ENCODE peak calls at places on chromosome 9, in seven cellular contexts. F is mammary epithelial cell, I is posterior cingulate gyrus, V is HFFc6, G is iris pigment epithelial cell, W is PC-3, E is left ventricle myocardium inferior. N is an unnamed sample.
A peak's percentile ranks its signal among the peaks of the same experiment; 100 is the strongest.

GRCh38 chr9:92098638-92099037 is 16.6 kb downstream of the SPTLC1 start:
- DNase-seq in F (no peak), I (no peak), V (no peak), G (no peak), W (no peak), E (no peak), N (no peak)

GRCh38 chr9:113160571-113160970 is 9.8 kb downstream of the SLC31A2 start:
- DNase-seq in F (no peak), I (no peak), V (no peak), G (no peak), W (no peak), E (no peak), N (no peak)

GRCh38 chr9:34197756-34198711 is 19.2 kb downstream of the UBAP1 start:
- DNase-seq in F (peak; percentile 38), I (no peak), V (no peak), G (no peak), W (no peak), E (no peak), N (no peak)

GRCh38 chr9:38074441-38074943 is 5.5 kb upstream of the SHB start:
- DNase-seq in F (no peak), I (no peak), V (peak; percentile 33), G (no peak), W (no peak), E (no peak), N (no peak)

GRCh38 chr9:134326754-134327526 is 685 bp downstream of the RXRA start:
- DNase-seq in F (peak; percentile 42), I (no peak), V (no peak), G (peak; percentile 53), W (peak; percentile 8), E (peak; percentile 45), N (peak; percentile 50)

GRCh38 chr9:127942152-127943010 is 4.7 kb upstream of the DPM2 start:
- DNase-seq in F (peak; percentile 30), I (peak; percentile 71), V (peak; percentile 45), G (peak; percentile 61), W (peak; percentile 51), E (peak; percentile 71), N (peak; percentile 79)

GRCh38 chr9:101737165-101737704 is 1.2 kb downstream of the GRIN3A start:
- DNase-seq in F (no peak), I (no peak), V (no peak), G (no peak), W (no peak), E (no peak), N (no peak)

GRCh38 chr9:13213337-13213736 is 66.2 kb downstream of the MPDZ start:
- DNase-seq in F (no peak), I (no peak), V (peak; percentile 21), G (peak; percentile 34), W (peak; percentile 30), E (no peak), N (no peak)

GRCh38 chr9:123187131-123187530 is 81.3 kb downstream of the STRBP start:
- DNase-seq in F (no peak), I (no peak), V (no peak), G (no peak), W (no peak), E (no peak), N (no peak)

GRCh38 chr9:129761901-129762359 is 9.1 kb upstream of the PTGES start:
- DNase-seq in F (no peak), I (no peak), V (peak; percentile 91), G (peak; percentile 83), W (peak; percentile 35), E (no peak), N (no peak)

GRCh38 chr9:2229109-2229733 is 214.1 kb downstream of the SMARCA2 start:
- DNase-seq in F (peak; percentile 37), I (no peak), V (no peak), G (no peak), W (peak; percentile 24), E (no peak), N (no peak)

GRCh38 chr9:95091971-95092320 is 225.6 kb downstream of the FANCC start:
- DNase-seq in F (no peak), I (no peak), V (peak; percentile 2), G (peak; percentile 55), W (peak; percentile 53), E (no peak), N (no peak)

N was measured in left cardiac atrium.